ENCODE peak calls at places on chromosome 15, in nine cellular contexts. One of them, this sample, is unnamed.

GRCh38 chr15:96093063-96093462 is 237.4 kb upstream of the NR2F2 start:
- DNase-seq in suprapubic skin: no peak
- DNase-seq in HepG2: no peak
- DNase-seq in GM12878: no peak
- DNase-seq in stomach: no peak
- DNase-seq in GM23338: no peak
- DNase-seq in sigmoid colon: no peak
- DNase-seq in breast epithelium: no peak
- DNase-seq in vagina: no peak
- DNase-seq in this sample: no peak

GRCh38 chr15:91694829-91695205 is 158.7 kb upstream of the SLCO3A1 start:
- DNase-seq in sigmoid colon: peak; percentile 85
- DNase-seq in suprapubic skin: peak; percentile 80
- DNase-seq in breast epithelium: no peak
- DNase-seq in HepG2: peak; percentile 39
- DNase-seq in vagina: no peak
- DNase-seq in GM23338: no peak
- DNase-seq in GM12878: no peak
- DNase-seq in stomach: no peak
- DNase-seq in this sample: no peak

GRCh38 chr15:91853968-91854943 is 748 bp downstream of the SLCO3A1 start:
- DNase-seq in stomach: peak; percentile 42
- DNase-seq in HepG2: no peak
- DNase-seq in breast epithelium: no peak
- DNase-seq in sigmoid colon: peak; percentile 71
- DNase-seq in suprapubic skin: peak; percentile 74
- DNase-seq in vagina: no peak
- DNase-seq in GM12878: no peak
- DNase-seq in GM23338: peak; percentile 60
- DNase-seq in this sample: no peak

GRCh38 chr15:73633111-73633990 is at the start of gene NPTN:
- DNase-seq in breast epithelium: peak; percentile 99
- DNase-seq in HepG2: peak; percentile 92
- DNase-seq in sigmoid colon: peak; percentile 99
- DNase-seq in GM23338: peak; percentile 98
- DNase-seq in suprapubic skin: peak; percentile 99
- DNase-seq in vagina: peak; percentile 98
- DNase-seq in GM12878: peak; percentile 84
- DNase-seq in stomach: peak; percentile 99
- DNase-seq in this sample: peak; percentile 76

GRCh38 chr15:20665653-20666052 is 124.1 kb upstream of the GOLGA6L6 start:
- DNase-seq in vagina: no peak
- DNase-seq in stomach: no peak
- DNase-seq in HepG2: no peak
- DNase-seq in suprapubic skin: no peak
- DNase-seq in breast epithelium: no peak
- DNase-seq in GM23338: no peak
- DNase-seq in sigmoid colon: no peak
- DNase-seq in GM12878: no peak
- DNase-seq in this sample: no peak

GRCh38 chr15:32861741-32862140 is 143.9 kb downstream of the GREM1 start:
- DNase-seq in breast epithelium: no peak
- DNase-seq in HepG2: no peak
- DNase-seq in GM12878: no peak
- DNase-seq in vagina: no peak
- DNase-seq in sigmoid colon: no peak
- DNase-seq in suprapubic skin: no peak
- DNase-seq in stomach: no peak
- DNase-seq in GM23338: peak; percentile 50
- DNase-seq in this sample: no peak

GRCh38 chr15:93167291-93167690 is 78.3 kb upstream of the RGMA start:
- DNase-seq in GM12878: no peak
- DNase-seq in HepG2: no peak
- DNase-seq in GM23338: no peak
- DNase-seq in suprapubic skin: no peak
- DNase-seq in breast epithelium: no peak
- DNase-seq in vagina: no peak
- DNase-seq in stomach: no peak
- DNase-seq in sigmoid colon: no peak
- DNase-seq in this sample: no peak

GRCh38 chr15:37095197-37095992 is 5.0 kb downstream of the MEIS2 start:
- DNase-seq in GM23338: peak; percentile 93
- DNase-seq in sigmoid colon: no peak
- DNase-seq in breast epithelium: no peak
- DNase-seq in HepG2: no peak
- DNase-seq in vagina: no peak
- DNase-seq in GM12878: no peak
- DNase-seq in stomach: no peak
- DNase-seq in suprapubic skin: peak; percentile 59
- DNase-seq in this sample: no peak

GRCh38 chr15:80639168-80639555 is 55.9 kb upstream of the ABHD17C start:
- DNase-seq in breast epithelium: no peak
- DNase-seq in sigmoid colon: no peak
- DNase-seq in HepG2: no peak
- DNase-seq in GM12878: no peak
- DNase-seq in vagina: peak; percentile 9
- DNase-seq in stomach: no peak
- DNase-seq in suprapubic skin: no peak
- DNase-seq in GM23338: no peak
- DNase-seq in this sample: no peak

GRCh38 chr15:80635953-80636352 is 59.2 kb upstream of the ABHD17C start:
- DNase-seq in breast epithelium: no peak
- DNase-seq in HepG2: no peak
- DNase-seq in vagina: no peak
- DNase-seq in suprapubic skin: no peak
- DNase-seq in GM23338: no peak
- DNase-seq in sigmoid colon: peak; percentile 72
- DNase-seq in GM12878: no peak
- DNase-seq in stomach: no peak
- DNase-seq in this sample: no peak

GRCh38 chr15:80637747-80638146 is 57.4 kb upstream of the ABHD17C start:
- DNase-seq in breast epithelium: no peak
- DNase-seq in vagina: no peak
- DNase-seq in stomach: no peak
- DNase-seq in GM23338: no peak
- DNase-seq in GM12878: no peak
- DNase-seq in sigmoid colon: no peak
- DNase-seq in suprapubic skin: no peak
- DNase-seq in HepG2: no peak
- DNase-seq in this sample: no peak

GRCh38 chr15:80638553-80639167 is 56.5 kb upstream of the ABHD17C start:
- DNase-seq in stomach: no peak
- DNase-seq in breast epithelium: no peak
- DNase-seq in vagina: peak; percentile 40
- DNase-seq in sigmoid colon: no peak
- DNase-seq in HepG2: no peak
- DNase-seq in GM12878: no peak
- DNase-seq in GM23338: no peak
- DNase-seq in suprapubic skin: no peak
- DNase-seq in this sample: no peak

DNA sequence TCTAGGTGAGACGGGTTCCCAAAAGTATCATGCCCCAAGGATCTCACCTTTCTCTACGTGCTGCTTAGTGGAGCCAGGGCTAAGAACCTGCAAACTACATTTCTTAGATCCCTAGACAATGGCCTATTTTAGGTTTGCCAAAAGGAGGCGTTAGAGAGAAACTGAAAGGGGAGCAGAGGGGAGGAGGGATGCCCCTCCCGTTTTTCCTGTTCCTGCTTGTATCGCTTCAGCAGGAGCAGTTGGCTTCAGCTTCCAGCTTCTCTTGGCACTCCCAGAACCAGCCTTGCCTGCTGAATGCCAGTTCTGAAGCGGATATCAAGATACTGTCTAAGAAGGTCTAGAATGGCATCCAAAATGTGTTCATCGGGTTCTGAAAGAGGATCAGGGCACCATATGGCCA is 58.4 kb upstream of the ABHD17C start:
- DNase-seq in stomach: peak; percentile 51
- DNase-seq in GM23338: peak; percentile 82
- DNase-seq in suprapubic skin: no peak
- DNase-seq in HepG2: peak; percentile 12
- DNase-seq in GM12878: no peak
- DNase-seq in vagina: peak; percentile 19
- DNase-seq in sigmoid colon: no peak
- DNase-seq in breast epithelium: no peak
- DNase-seq in this sample: no peak
- TF ChIP-seq POLR2AphosphoS5 in stomach: no peak
- TF ChIP-seq POLR2AphosphoS5 in GM23338: no peak
- TF ChIP-seq POLR2AphosphoS5 in suprapubic skin: no peak
- TF ChIP-seq POLR2AphosphoS5 in HepG2: no peak
- TF ChIP-seq POLR2AphosphoS5 in GM12878: no peak
- TF ChIP-seq POLR2AphosphoS5 in vagina: no peak
- TF ChIP-seq POLR2AphosphoS5 in sigmoid colon: no peak
- TF ChIP-seq POLR2AphosphoS5 in breast epithelium: no peak
- TF ChIP-seq POLR2AphosphoS5 in this sample: no peak

GRCh38 chr15:85929786-85930185 is 135.1 kb upstream of the KLHL25 start:
- DNase-seq in sigmoid colon: no peak
- DNase-seq in suprapubic skin: no peak
- DNase-seq in HepG2: no peak
- DNase-seq in GM12878: no peak
- DNase-seq in breast epithelium: no peak
- DNase-seq in vagina: no peak
- DNase-seq in stomach: no peak
- DNase-seq in GM23338: no peak
- DNase-seq in this sample: no peak

GRCh38 chr15:85926834-85927233 is 132.1 kb upstream of the KLHL25 start:
- DNase-seq in GM23338: no peak
- DNase-seq in sigmoid colon: no peak
- DNase-seq in vagina: no peak
- DNase-seq in suprapubic skin: no peak
- DNase-seq in HepG2: no peak
- DNase-seq in breast epithelium: no peak
- DNase-seq in GM12878: no peak
- DNase-seq in stomach: no peak
- DNase-seq in this sample: no peak

GRCh38 chr15:85924088-85924487 is 129.4 kb upstream of the KLHL25 start:
- DNase-seq in breast epithelium: no peak
- DNase-seq in GM23338: no peak
- DNase-seq in HepG2: no peak
- DNase-seq in stomach: no peak
- DNase-seq in GM12878: no peak
- DNase-seq in sigmoid colon: no peak
- DNase-seq in suprapubic skin: no peak
- DNase-seq in vagina: no peak
- DNase-seq in this sample: no peak

GRCh38 chr15:85927936-85928537 is 133.3 kb upstream of the KLHL25 start:
- DNase-seq in sigmoid colon: no peak
- DNase-seq in GM12878: no peak
- DNase-seq in vagina: no peak
- DNase-seq in breast epithelium: no peak
- DNase-seq in stomach: no peak
- DNase-seq in HepG2: no peak
- DNase-seq in GM23338: no peak
- DNase-seq in suprapubic skin: no peak
- DNase-seq in this sample: no peak

DNA sequence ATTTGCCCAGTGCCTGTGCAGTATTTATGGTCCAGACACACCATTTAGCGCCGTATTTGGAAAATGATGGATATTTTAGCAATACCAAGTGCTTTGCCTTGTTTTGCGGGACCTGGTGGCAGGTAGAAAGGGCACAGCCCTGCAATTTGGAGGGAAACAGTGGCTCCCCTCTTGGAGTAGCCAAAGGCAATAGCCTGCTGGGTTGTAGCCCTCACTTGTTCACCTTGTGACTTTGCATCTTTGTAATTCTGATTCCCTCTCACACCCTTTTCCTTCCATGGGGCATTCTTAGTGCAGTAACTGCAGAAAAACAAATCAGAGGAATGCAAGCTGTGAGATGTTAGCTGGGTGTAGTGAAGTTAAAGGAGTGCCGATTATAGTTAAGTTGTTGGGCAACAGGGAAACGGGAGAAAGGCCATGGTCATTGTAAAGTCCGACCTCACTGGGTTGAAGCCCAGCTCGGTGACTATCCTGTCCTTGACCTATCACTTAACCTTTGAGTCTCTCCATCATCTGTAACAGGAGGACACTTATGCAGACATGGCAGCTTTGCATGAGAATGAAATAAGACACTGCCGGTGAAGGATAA is 131.0 kb upstream of the KLHL25 start:
- DNase-seq in vagina: no peak
- DNase-seq in stomach: no peak
- DNase-seq in GM23338: peak; percentile 15
- DNase-seq in suprapubic skin: no peak
- DNase-seq in GM12878: no peak
- DNase-seq in breast epithelium: no peak
- DNase-seq in sigmoid colon: no peak
- DNase-seq in HepG2: no peak
- DNase-seq in this sample: no peak
- H3K27ac ChIP-seq in vagina: no peak overlapping the region
- H3K27ac ChIP-seq in stomach: no peak overlapping the region
- H3K27ac ChIP-seq in GM23338: no peak overlapping the region
- H3K27ac ChIP-seq in suprapubic skin: no peak overlapping the region
- H3K27ac ChIP-seq in GM12878: no peak overlapping the region
- H3K27ac ChIP-seq in breast epithelium: no peak overlapping the region
- H3K27ac ChIP-seq in sigmoid colon: no peak overlapping the region
- H3K27ac ChIP-seq in HepG2: no peak overlapping the region
- H3K27ac ChIP-seq in this sample: no peak overlapping the region

GRCh38 chr15:70559223-70559823 is 204.0 kb downstream of the UACA start:
- DNase-seq in stomach: peak; percentile 38
- DNase-seq in suprapubic skin: no peak
- DNase-seq in sigmoid colon: no peak
- DNase-seq in breast epithelium: no peak
- DNase-seq in GM23338: no peak
- DNase-seq in GM12878: no peak
- DNase-seq in HepG2: no peak
- DNase-seq in vagina: peak; percentile 61
- DNase-seq in this sample: no peak
- TF ChIP-seq POLR2AphosphoS5 in stomach: peak; percentile 11
- TF ChIP-seq POLR2AphosphoS5 in suprapubic skin: no peak
- TF ChIP-seq POLR2AphosphoS5 in sigmoid colon: no peak
- TF ChIP-seq POLR2AphosphoS5 in breast epithelium: no peak
- TF ChIP-seq POLR2AphosphoS5 in GM23338: no peak
- TF ChIP-seq POLR2AphosphoS5 in GM12878: no peak
- TF ChIP-seq POLR2AphosphoS5 in HepG2: no peak
- TF ChIP-seq POLR2AphosphoS5 in vagina: no peak
- TF ChIP-seq POLR2AphosphoS5 in this sample: no peak

GRCh38 chr15:49135342-49135857 is 20.0 kb downstream of the COPS2 start:
- DNase-seq in GM12878: no peak
- DNase-seq in GM23338: no peak
- DNase-seq in stomach: no peak
- DNase-seq in vagina: no peak
- DNase-seq in suprapubic skin: no peak
- DNase-seq in HepG2: no peak
- DNase-seq in breast epithelium: no peak
- DNase-seq in sigmoid colon: no peak
- DNase-seq in this sample: no peak

GRCh38 chr15:49135893-49136292 is 19.5 kb downstream of the COPS2 start:
- DNase-seq in breast epithelium: no peak
- DNase-seq in stomach: no peak
- DNase-seq in suprapubic skin: no peak
- DNase-seq in sigmoid colon: no peak
- DNase-seq in GM12878: no peak
- DNase-seq in HepG2: no peak
- DNase-seq in GM23338: no peak
- DNase-seq in vagina: no peak
- DNase-seq in this sample: no peak

GRCh38 chr15:49137861-49138260 is 17.5 kb downstream of the COPS2 start:
- DNase-seq in vagina: no peak
- DNase-seq in sigmoid colon: no peak
- DNase-seq in breast epithelium: no peak
- DNase-seq in stomach: no peak
- DNase-seq in GM23338: no peak
- DNase-seq in HepG2: no peak
- DNase-seq in GM12878: no peak
- DNase-seq in suprapubic skin: no peak
- DNase-seq in this sample: no peak

GRCh38 chr15:49131403-49131802 is 24.0 kb downstream of the COPS2 start:
- DNase-seq in suprapubic skin: no peak
- DNase-seq in vagina: no peak
- DNase-seq in GM12878: no peak
- DNase-seq in HepG2: no peak
- DNase-seq in breast epithelium: no peak
- DNase-seq in GM23338: no peak
- DNase-seq in sigmoid colon: no peak
- DNase-seq in stomach: no peak
- DNase-seq in this sample: no peak

DNA sequence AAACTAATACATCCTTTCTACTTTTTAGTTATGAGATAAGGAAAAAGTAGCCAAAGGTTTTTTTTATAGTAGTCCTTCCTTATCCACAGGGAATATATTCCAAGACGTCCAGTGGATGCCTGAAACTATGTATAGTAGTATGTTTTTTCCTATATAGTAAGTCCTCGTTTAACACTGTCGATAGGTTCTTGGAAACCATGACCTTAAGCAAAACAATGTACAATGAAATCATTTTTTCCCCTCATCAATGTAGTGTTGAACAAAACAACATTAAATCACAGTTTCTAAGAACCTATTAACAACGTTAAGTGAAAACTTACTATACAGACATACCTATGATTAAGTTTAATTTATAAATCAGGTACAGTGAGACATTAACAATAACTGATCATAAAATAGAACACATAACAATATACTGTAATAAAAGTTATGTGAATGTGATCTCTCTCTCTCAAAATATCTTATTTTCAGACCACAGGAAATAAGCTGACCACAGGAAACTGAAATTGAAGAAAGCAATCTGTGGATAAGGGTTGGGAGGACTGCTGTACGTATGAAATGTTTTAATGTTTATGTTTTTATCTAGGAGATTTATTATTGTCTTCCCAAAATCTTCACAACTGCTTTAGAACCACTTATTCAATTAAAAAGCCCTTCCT is 20.6 kb downstream of the COPS2 start:
- DNase-seq in suprapubic skin: no peak
- DNase-seq in sigmoid colon: no peak
- DNase-seq in GM12878: no peak
- DNase-seq in vagina: no peak
- DNase-seq in breast epithelium: no peak
- DNase-seq in stomach: no peak
- DNase-seq in HepG2: no peak
- DNase-seq in GM23338: no peak
- DNase-seq in this sample: no peak
- H3K27ac ChIP-seq in suprapubic skin: no peak overlapping the region
- H3K27ac ChIP-seq in sigmoid colon: no peak overlapping the region
- H3K27ac ChIP-seq in GM12878: no peak overlapping the region
- H3K27ac ChIP-seq in vagina: no peak overlapping the region
- H3K27ac ChIP-seq in breast epithelium: no peak overlapping the region
- H3K27ac ChIP-seq in stomach: no peak overlapping the region
- H3K27ac ChIP-seq in HepG2: no peak overlapping the region
- H3K27ac ChIP-seq in GM23338: no peak overlapping the region
- H3K27ac ChIP-seq in this sample: no peak overlapping the region

This sample was measured in Panc1.